ENCODE peak calls at places on chromosomes 6 and 20, in seven cellular contexts. T, I, X, W, B, A and U are unnamed samples.

GRCh38 chr20:13220857-13221297 is at the start of gene ISM1:
- DNase-seq in T (peak; percentile 36), I (no peak), X (no peak), W (no peak), B (no peak), A (no peak), U (peak; percentile 7)

GRCh38 chr6:113595921-113596376 is 261.2 kb upstream of the MARCKS start:
- DNase-seq in T (no peak), I (peak; percentile 76), X (no peak), W (no peak), B (peak; percentile 52), A (no peak), U (peak; percentile 72)

GRCh38 chr6:170250981-170251775 is 39.7 kb downstream of the DLL1 start:
- DNase-seq in T (no peak), I (no peak), X (no peak), W (no peak), B (peak; percentile 39), A (no peak), U (no peak)

GRCh38 chr6:64217721-64218603 is 582.4 kb downstream of the PHF3 start:
- DNase-seq in T (no peak), I (peak; percentile 92), X (no peak), W (no peak), B (peak; percentile 72), A (peak; percentile 15), U (peak; percentile 49)

GRCh38 chr20:38875170-38875993 is 50.8 kb upstream of the FAM83D start:
- DNase-seq in T (no peak), I (no peak), X (no peak), W (peak; percentile 8), B (no peak), A (no peak), U (no peak)

GRCh38 chr6:96849615-96850014 is 12.3 kb upstream of the GPR63 start:
- DNase-seq in T (no peak), I (no peak), X (no peak), W (no peak), B (no peak), A (no peak), U (no peak)

GRCh38 chr6:25511386-25511785 is 140.6 kb upstream of the SCGN start:
- DNase-seq in T (no peak), I (no peak), X (no peak), W (no peak), B (peak; percentile 52), A (no peak), U (no peak)

GRCh38 chr6:35224720-35225119 is 11.0 kb downstream of the SCUBE3 start:
- DNase-seq in T (no peak), I (no peak), X (no peak), W (no peak), B (no peak), A (no peak), U (no peak)

GRCh38 chr6:73121421-73121993 is 103.8 kb downstream of the KHDC1L start:
- DNase-seq in T (no peak), I (peak; percentile 29), X (no peak), W (peak; percentile 40), B (peak; percentile 47), A (no peak), U (peak; percentile 58)

GRCh38 chr6:6386010-6386409 is 65.5 kb upstream of the F13A1 start:
- DNase-seq in T (no peak), I (no peak), X (peak; percentile 65), W (no peak), B (no peak), A (no peak), U (peak; percentile 13)

GRCh38 chr6:111207141-111207858 is 120.0 kb downstream of the SLC16A10 start:
- DNase-seq in T (peak; percentile 46), I (peak; percentile 43), X (no peak), W (no peak), B (peak; percentile 11), A (no peak), U (no peak)

GRCh38 chr6:76555090-76555489 is 482.6 kb upstream of the IMPG1 start:
- DNase-seq in T (no peak), I (no peak), X (no peak), W (no peak), B (no peak), A (no peak), U (no peak)

GRCh38 chr6:88982720-88983119 is 19.3 kb upstream of the RNGTT start:
- DNase-seq in T (peak; percentile 63), I (peak; percentile 85), X (no peak), W (peak; percentile 42), B (peak; percentile 94), A (peak; percentile 43), U (peak; percentile 84)

GRCh38 chr20:58086763-58087566 is 141.5 kb downstream of the ANKRD60 start:
- DNase-seq in T (peak; percentile 39), I (peak; percentile 69), X (no peak), W (peak; percentile 52), B (peak; percentile 46), A (no peak), U (peak; percentile 55)

GRCh38 chr6:153208706-153209105 is 77.6 kb upstream of the RGS17 start:
- DNase-seq in T (no peak), I (no peak), X (no peak), W (no peak), B (no peak), A (no peak), U (no peak)

GRCh38 chr20:48538058-48538825 is 289.6 kb downstream of the PREX1 start:
- DNase-seq in T (peak; percentile 83), I (peak; percentile 94), X (no peak), W (peak; percentile 99), B (peak; percentile 2), A (no peak), U (peak; percentile 59)

GRCh38 chr20:53995949-53996348 is 74.4 kb downstream of the BCAS1 start:
- DNase-seq in T (no peak), I (no peak), X (no peak), W (no peak), B (no peak), A (no peak), U (no peak)

GRCh38 chr6:107657755-107658461 is 166.2 kb downstream of the SCML4 start:
- DNase-seq in T (no peak), I (peak; percentile 88), X (peak; percentile 54), W (peak; percentile 44), B (peak; percentile 69), A (peak; percentile 64), U (peak; percentile 85)
- H3K4me3 ChIP-seq in T (no peak overlapping the region), I (peak overlapping the region; percentile 33), X (peak overlapping the region; percentile 14), W (no peak overlapping the region), B (no peak overlapping the region), A (peak overlapping the region; percentile 43), U (no peak overlapping the region)

DNA sequence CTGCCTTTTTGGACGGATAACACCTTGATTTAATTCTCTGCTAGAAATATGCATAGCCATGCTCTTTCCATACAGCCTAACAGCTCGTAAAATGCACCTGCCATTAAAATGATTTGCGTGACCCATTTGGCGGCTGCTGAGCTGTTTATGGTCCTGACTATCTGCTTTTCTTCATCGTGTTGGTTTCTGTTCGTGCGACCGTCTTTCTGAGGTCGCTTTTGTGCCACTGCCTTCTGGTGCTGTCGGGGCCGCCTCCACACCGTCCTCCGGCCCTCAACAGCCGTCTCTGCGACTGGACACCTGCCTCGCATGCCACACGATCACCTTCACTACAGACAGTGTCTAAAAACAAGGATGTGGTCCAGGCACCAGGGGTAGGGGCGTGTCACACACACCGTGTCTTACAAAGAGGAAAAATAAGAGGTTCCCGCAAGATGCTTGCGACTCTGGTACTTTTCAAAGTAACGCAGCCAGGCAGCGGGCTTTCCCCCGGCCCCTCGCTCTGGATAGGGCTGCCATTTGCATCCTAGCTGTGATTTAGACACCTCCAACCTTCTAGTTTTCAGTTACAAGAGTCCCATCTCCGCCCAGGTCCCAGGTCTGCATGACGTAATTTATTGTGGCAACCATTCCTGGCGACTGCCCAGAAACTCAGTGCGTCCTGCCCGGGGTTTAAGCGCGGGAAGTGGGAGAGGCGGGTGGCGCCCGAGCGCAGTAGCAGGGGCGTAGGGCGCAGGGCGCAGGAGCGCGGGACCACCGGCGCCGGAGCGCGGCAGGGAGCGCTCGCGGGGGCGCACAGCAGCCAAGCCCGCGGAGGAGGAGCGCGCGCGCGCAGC is at the start of gene STMND1:
- DNase-seq in T (peak; percentile 45), I (peak; percentile 28), X (no peak), W (no peak), B (peak; percentile 20), A (no peak), U (peak; percentile 32)
- H3K4me3 ChIP-seq in T (peak within 1 kb of the TSS; percentile 34), I (peak within 1 kb of the TSS; percentile 43), X (no peak within 1 kb of the TSS), W (peak within 1 kb of the TSS; percentile 18), B (no peak within 1 kb of the TSS), A (peak within 1 kb of the TSS; percentile 52), U (peak within 1 kb of the TSS; percentile 31)

GRCh38 chr6:11224252-11224965 is 8.1 kb downstream of the NEDD9 start:
- DNase-seq in T (no peak), I (no peak), X (no peak), W (no peak), B (peak; percentile 27), A (no peak), U (peak; percentile 59)
- H3K4me3 ChIP-seq in T (no peak overlapping the region), I (no peak overlapping the region), X (no peak overlapping the region), W (no peak overlapping the region), B (no peak overlapping the region), A (no peak overlapping the region), U (no peak overlapping the region)

DNA sequence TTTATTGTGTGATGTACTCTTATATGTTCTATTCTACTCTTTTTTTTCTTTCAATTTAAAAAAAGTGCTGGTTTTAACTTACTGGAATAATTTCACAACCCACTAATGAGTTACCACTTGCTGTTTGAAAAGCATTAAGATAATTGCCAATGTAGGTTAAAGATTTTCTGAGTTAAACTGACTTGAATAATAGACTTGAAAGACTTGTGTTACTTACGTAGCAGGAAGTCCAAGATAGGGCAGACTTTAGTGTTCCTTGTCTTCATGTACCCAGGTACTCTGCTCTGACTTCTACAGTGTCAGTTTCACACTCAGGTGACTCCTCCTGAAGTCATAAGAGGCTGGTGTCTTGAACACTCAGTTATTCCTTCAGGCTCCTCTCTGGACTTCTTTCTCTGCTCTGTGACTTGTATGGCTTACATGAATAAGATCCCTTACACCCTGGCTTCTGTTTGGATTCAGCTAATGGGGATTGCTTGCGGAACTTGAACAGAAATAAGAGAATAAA is 76.3 kb upstream of the SGK1 start:
- DNase-seq in T (no peak), I (no peak), X (no peak), W (no peak), B (no peak), A (no peak), U (no peak)
- H3K4me3 ChIP-seq in T (no peak overlapping the region), I (no peak overlapping the region), X (no peak overlapping the region), W (no peak overlapping the region), B (no peak overlapping the region), A (no peak overlapping the region), U (no peak overlapping the region)

DNA sequence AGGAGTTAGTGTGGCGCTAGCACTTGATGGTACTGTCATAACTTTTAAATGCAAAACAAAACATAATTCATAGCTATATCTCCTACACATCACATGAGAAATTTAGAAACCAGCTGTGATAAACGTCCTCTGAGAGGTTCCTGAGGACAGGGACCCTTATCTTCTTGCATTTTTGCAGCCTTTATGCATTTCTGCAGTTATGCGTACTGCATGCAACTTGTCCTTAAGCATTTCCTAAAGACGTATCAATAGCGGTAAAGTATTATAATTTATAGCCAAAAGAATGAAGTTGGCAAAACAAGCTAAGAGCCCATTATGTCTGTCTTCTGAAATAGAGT is 1.7 kb downstream of the NAPB start:
- DNase-seq in T (no peak), I (no peak), X (no peak), W (no peak), B (no peak), A (no peak), U (no peak)
- H3K4me3 ChIP-seq in T (peak overlapping the region; percentile 98), I (peak overlapping the region; percentile 91), X (peak overlapping the region; percentile 93), W (peak overlapping the region; percentile 78), B (peak overlapping the region; percentile 85), A (peak overlapping the region; percentile 92), U (peak overlapping the region; percentile 96)

DNA sequence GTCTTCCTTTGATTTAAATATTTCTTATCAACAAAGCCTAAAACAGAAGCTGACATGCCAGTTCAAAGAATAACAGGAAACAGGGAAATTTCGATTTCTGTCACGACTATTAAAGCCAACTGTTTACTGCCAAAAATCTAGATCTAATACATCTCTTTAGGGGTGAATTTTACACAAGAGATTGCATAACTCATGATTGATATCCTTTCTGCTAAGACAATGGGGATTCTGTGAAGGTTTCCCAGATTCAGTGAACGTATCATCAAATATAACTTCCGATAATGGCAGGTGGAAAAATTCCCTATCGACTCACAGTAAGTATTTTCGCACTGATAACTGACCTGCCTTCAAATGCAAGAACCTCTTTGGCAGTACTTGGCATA is 42.9 kb downstream of the NHSL1 start:
- DNase-seq in T (no peak), I (no peak), X (no peak), W (no peak), B (no peak), A (no peak), U (no peak)
- H3K4me3 ChIP-seq in T (no peak overlapping the region), I (no peak overlapping the region), X (no peak overlapping the region), W (no peak overlapping the region), B (no peak overlapping the region), A (no peak overlapping the region), U (no peak overlapping the region)